ENCODE peak calls at places on chromosome 4, in nine cellular contexts. O, R, G, M, W, U, Y, N and V are unnamed samples.

GRCh38 chr4:80393246-80393969 is 57.9 kb downstream of the CFAP299 start:
- DNase-seq in M (no peak), N (no peak), G (no peak), O (no peak), R (no peak), W (no peak), Y (peak), U (no peak), V (no peak)

GRCh38 chr4:40613456-40613855 is 16.2 kb downstream of the RBM47 start:
- DNase-seq in M (no peak), W (no peak), N (no peak), O (no peak), R (no peak), G (no peak), U (no peak), Y (no peak), V (no peak)

GRCh38 chr4:138919094-138919936 is 96.3 kb upstream of the NOCT start:
- DNase-seq in R (peak), N (peak), Y (no peak), M (peak), G (peak), U (peak), W (peak), O (peak), V (peak)

GRCh38 chr4:182697094-182697493 is 220.1 kb downstream of the DCTD start:
- DNase-seq in G (no peak), N (no peak), M (no peak), Y (no peak), U (no peak), W (no peak), R (no peak), O (no peak), V (no peak)

GRCh38 chr4:139853309-139853708 is 187.7 kb downstream of the MGST2 start:
- DNase-seq in R (no peak), W (no peak), Y (no peak), U (no peak), N (no peak), M (no peak), O (peak), G (no peak), V (no peak)

GRCh38 chr4:31294655-31295054 is 574.5 kb downstream of the PCDH7 start:
- DNase-seq in M (no peak), N (no peak), R (no peak), U (no peak), G (no peak), O (no peak), W (no peak), Y (no peak), V (no peak)

GRCh38 chr4:156388826-156389225 is 435.2 kb upstream of the CTSO start:
- DNase-seq in W (no peak), N (no peak), O (no peak), U (no peak), Y (peak), G (no peak), R (no peak), M (no peak), V (no peak)

GRCh38 chr4:3366893-3367775 is 74.3 kb downstream of the RGS12 start:
- DNase-seq in R (no peak), M (no peak), O (peak), W (no peak), G (no peak), N (no peak), U (no peak), Y (no peak), V (no peak)

GRCh38 chr4:1502501-1502886 is 96.3 kb upstream of the NKX1-1 start:
- DNase-seq in R (peak), U (no peak), M (no peak), Y (no peak), G (no peak), O (peak), W (no peak), N (no peak), V (no peak)

GRCh38 chr4:185809517-185810071 is 2.4 kb downstream of the SORBS2 start:
- DNase-seq in O (no peak), W (no peak), U (no peak), R (no peak), M (no peak), G (no peak), Y (no peak), N (peak), V (no peak)

GRCh38 chr4:185813133-185813532 is 1.1 kb upstream of the SORBS2 start:
- DNase-seq in O (no peak), Y (no peak), G (no peak), R (no peak), W (no peak), N (no peak), U (no peak), M (no peak), V (no peak)

GRCh38 chr4:185817403-185817818 is 5.4 kb upstream of the SORBS2 start:
- DNase-seq in Y (no peak), O (no peak), G (no peak), M (peak), U (peak), R (no peak), N (no peak), W (no peak), V (no peak)

GRCh38 chr4:185810746-185811508 is 1.1 kb downstream of the SORBS2 start:
- DNase-seq in Y (no peak), W (no peak), O (peak), R (no peak), N (peak), M (no peak), U (no peak), G (no peak), V (no peak)

GRCh38 chr4:185811509-185812364 is at the start of gene SORBS2:
- DNase-seq in W (no peak), G (no peak), R (no peak), N (peak), M (peak), O (no peak), U (peak), Y (no peak), V (peak)
- H3K4me3 ChIP-seq in W (no peak), G (no peak), R (peak), N (peak), M (peak), O (no peak), U (peak), Y (no peak), V (peak)

GRCh38 chr4:83013931-83014330 is 3.3 kb upstream of the LIN54 start:
- DNase-seq in R (no peak), U (no peak), N (peak), W (no peak), O (no peak), G (no peak), Y (no peak), M (no peak), V (no peak)
- H3K4me3 ChIP-seq in R (no peak), U (no peak), N (peak), W (no peak), O (no peak), G (no peak), Y (no peak), M (no peak), V (peak)

GRCh38 chr4:185771696-185772390 is 40.2 kb downstream of the SORBS2 start:
- DNase-seq in R (no peak), O (no peak), W (no peak), Y (no peak), N (no peak), M (no peak), U (no peak), G (no peak), V (no peak)
- H3K4me3 ChIP-seq in R (peak), O (no peak), W (no peak), Y (no peak), N (no peak), M (no peak), U (no peak), G (no peak), V (no peak)

DNA sequence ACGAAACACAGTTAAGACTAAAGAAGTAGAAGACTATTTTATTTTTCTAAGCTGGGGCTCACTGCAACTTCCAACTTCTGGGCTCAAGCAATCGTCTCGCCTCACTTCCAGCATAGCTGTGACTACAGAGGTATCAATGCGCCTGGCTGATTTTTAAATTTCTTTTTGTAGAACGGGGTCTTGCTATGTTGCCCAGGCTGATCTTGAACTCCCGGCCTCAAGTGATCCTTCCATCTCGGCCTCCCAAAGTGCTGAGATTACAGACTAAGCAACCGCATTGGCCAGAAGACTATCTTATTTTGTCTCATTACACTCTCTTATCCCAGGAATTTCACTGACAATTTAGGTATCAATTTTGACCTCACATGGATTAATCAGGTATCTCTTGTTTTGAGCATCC is 1.2 kb downstream of the LAMTOR3 start:
- DNase-seq in R (no peak), Y (no peak), G (no peak), U (no peak), O (no peak), W (no peak), M (no peak), N (no peak), V (no peak)
- H3K4me3 ChIP-seq in R (peak), Y (peak), G (peak), U (no peak), O (no peak), W (no peak), M (peak), N (peak), V (peak)